ENCODE peak calls at places on chromosomes 12 and 14, in six cellular contexts. T is H1, D is HepG2, C is GM12878, L is GM12892, B is K562. G is an unnamed sample.

GRCh38 chr12:18443768-18444437 is 182.6 kb downstream of the PIK3C2G start:
- DNase-seq in T (no peak), L (no peak), C (no peak), B (no peak), D (no peak), G (no peak)

GRCh38 chr12:6215120-6215807 is 15.1 kb downstream of the CD9 start:
- DNase-seq in B (no peak), D (no peak), C (no peak), T (peak), L (no peak), G (no peak)

GRCh38 chr12:62631531-62632520 is 165.2 kb downstream of the MON2 start:
- DNase-seq in C (no peak), T (peak), L (peak), D (peak), B (no peak), G (peak)

GRCh38 chr12:30570206-30570890 is 125.3 kb downstream of the IPO8 start:
- DNase-seq in L (no peak), T (no peak), B (no peak), C (no peak), D (no peak), G (no peak)

GRCh38 chr12:94263011-94263786 is 114.8 kb downstream of the PLXNC1 start:
- DNase-seq in L (no peak), B (peak), D (no peak), C (peak), T (no peak), G (no peak)

GRCh38 chr12:68233498-68233897 is 7.9 kb upstream of the IL26 start:
- DNase-seq in B (no peak), D (no peak), C (no peak), T (no peak), L (no peak), G (no peak)

GRCh38 chr14:104291123-104292000 is 153.0 kb downstream of the KIF26A start:
- DNase-seq in D (no peak), L (no peak), T (no peak), B (no peak), C (no peak), G (no peak)

GRCh38 chr14:75343914-75344313 is 65.3 kb downstream of the FOS start:
- DNase-seq in C (no peak), B (no peak), T (no peak), L (no peak), D (no peak), G (no peak)

GRCh38 chr14:52844262-52845060 is 53.1 kb upstream of the GNPNAT1 start:
- DNase-seq in T (no peak), B (no peak), C (no peak), L (no peak), D (peak), G (no peak)

GRCh38 chr14:51653096-51653814 is 1.5 kb downstream of the FRMD6 start:
- DNase-seq in L (no peak), B (no peak), C (no peak), D (no peak), T (no peak), G (no peak)

GRCh38 chr12:124618291-124618902 is 51.0 kb upstream of the NCOR2 start:
- DNase-seq in L (no peak), T (no peak), B (no peak), C (no peak), D (no peak), G (no peak)

GRCh38 chr12:53696285-53696654 is 20.4 kb upstream of the ATP5MC2 start:
- DNase-seq in C (peak), L (peak), T (peak), B (peak), D (peak), G (peak)

GRCh38 chr14:20603813-20604212 is 12.6 kb upstream of the RNASE12 start:
- DNase-seq in D (no peak), T (no peak), L (no peak), B (no peak), C (no peak), G (no peak)

GRCh38 chr12:23887055-23887835 is 62.2 kb downstream of the SOX5 start:
- DNase-seq in D (no peak), C (no peak), B (peak), L (no peak), T (no peak), G (no peak)

GRCh38 chr12:42296503-42297109 is 29.3 kb downstream of the ZCRB1 start:
- DNase-seq in D (peak), L (no peak), C (no peak), T (peak), B (peak), G (no peak)

GRCh38 chr14:89625208-89625987 is 208.4 kb upstream of the FOXN3 start:
- DNase-seq in T (no peak), B (no peak), C (no peak), D (no peak), L (no peak), G (no peak)

GRCh38 chr12:122865268-122866231 is 30.3 kb downstream of the HIP1R start:
- DNase-seq in B (peak), L (peak), C (no peak), D (peak), T (no peak), G (no peak)

GRCh38 chr12:38469689-38470088 is 153.1 kb downstream of the ALG10B start:
- DNase-seq in T (no peak), L (no peak), B (no peak), D (no peak), C (no peak), G (no peak)

GRCh38 chr12:96489392-96490056 is at the start of gene CFAP54:
- DNase-seq in T (peak), D (peak), C (peak), B (peak), L (peak), G (peak)

GRCh38 chr14:104171029-104171697 is 32.8 kb downstream of the KIF26A start:
- DNase-seq in C (no peak), T (peak), B (no peak), D (no peak), L (no peak), G (no peak)

GRCh38 chr14:80926706-80927384 is 14.7 kb downstream of the CEP128 start:
- DNase-seq in B (no peak), D (no peak), T (no peak), C (no peak), L (no peak), G (no peak)

GRCh38 chr14:100665518-100666032 is 61.1 kb upstream of the DLK1 start:
- DNase-seq in L (no peak), T (no peak), C (no peak), B (no peak), D (no peak), G (no peak)

GRCh38 chr12:96431067-96431466 is 30.8 kb upstream of the CDK17 start:
- DNase-seq in L (no peak), C (no peak), B (no peak), D (no peak), T (no peak), G (no peak)

GRCh38 chr12:69540606-69541386 is 44.5 kb upstream of the CCT2 start:
- DNase-seq in T (no peak), L (no peak), C (no peak), B (no peak), D (no peak), G (no peak)

GRCh38 chr12:123223241-123223668 is 9.7 kb downstream of the MPHOSPH9 start:
- DNase-seq in B (no peak), C (no peak), D (no peak), T (no peak), L (no peak), G (no peak)

GRCh38 chr12:56271031-56271430 is 4.3 kb downstream of the COQ10A start:
- DNase-seq in L (no peak), D (no peak), B (peak), T (no peak), C (no peak), G (no peak)

GRCh38 chr12:111406474-111407370 is 999 bp downstream of the SH2B3 start:
- DNase-seq in L (no peak), C (no peak), B (peak), T (no peak), D (no peak), G (no peak)

GRCh38 chr12:62732861-62733427 is 202.0 kb downstream of the PPM1H start:
- DNase-seq in T (no peak), D (no peak), C (no peak), B (peak), L (no peak), G (no peak)

GRCh38 chr12:114669501-114670256 is 14.3 kb downstream of the TBX3 start:
- DNase-seq in C (no peak), D (peak), T (peak), B (no peak), L (no peak), G (no peak)

GRCh38 chr14:50529288-50530179 is 2.8 kb downstream of the MAP4K5 start:
- DNase-seq in C (no peak), B (peak), D (no peak), L (no peak), T (no peak), G (no peak)

GRCh38 chr12:45342171-45342570 is 126.3 kb downstream of the ANO6 start:
- DNase-seq in C (no peak), B (no peak), L (no peak), D (no peak), T (no peak), G (no peak)

GRCh38 chr14:38042356-38042755 is 165.3 kb upstream of the SSTR1 start:
- DNase-seq in D (peak), B (no peak), L (no peak), C (no peak), T (no peak), G (no peak)

GRCh38 chr12:17214910-17215309 is 608.9 kb upstream of the LMO3 start:
- DNase-seq in L (no peak), C (no peak), B (no peak), T (no peak), D (no peak), G (no peak)

GRCh38 chr14:93240678-93241000 is 33.6 kb downstream of the UBR7 start:
- DNase-seq in L (no peak), C (no peak), B (no peak), T (no peak), D (no peak), G (no peak)

GRCh38 chr14:47863441-47863840 is 188.0 kb upstream of the MDGA2 start:
- DNase-seq in C (no peak), B (no peak), T (no peak), L (no peak), D (no peak), G (no peak)

GRCh38 chr12:46224401-46224800 is 44.4 kb downstream of the SLC38A1 start:
- DNase-seq in D (no peak), C (no peak), B (no peak), T (no peak), L (no peak), G (no peak)

GRCh38 chr12:100266802-100267602 is at the start of the genes DEPDC4 and SCYL2:
- DNase-seq in T (peak), B (peak), D (peak), L (peak), C (peak), G (peak)
- TF ChIP-seq POLR2A in T (no peak), B (peak), D (peak), L (peak), C (peak), G (peak)

DNA sequence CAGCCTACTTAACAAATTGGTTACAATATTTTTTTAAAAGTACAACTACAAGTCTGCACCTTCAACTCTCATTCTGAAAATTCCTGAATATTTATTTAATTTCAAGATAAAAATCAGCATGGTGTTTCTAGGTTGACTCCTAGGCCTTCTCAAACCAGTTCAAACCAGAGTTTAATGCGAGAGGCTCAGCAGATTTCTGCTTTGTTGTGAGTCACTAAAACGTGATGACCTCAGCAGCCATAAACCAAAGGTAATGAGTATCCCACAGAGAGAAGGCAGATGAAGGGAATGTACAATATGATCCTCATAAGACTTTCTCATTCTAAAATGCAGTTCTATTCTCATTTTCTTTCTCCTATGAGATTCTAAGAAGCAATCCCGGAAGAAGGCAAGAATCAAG is 1.5 kb downstream of the PRDM4 start:
- DNase-seq in D (peak), B (peak), T (no peak), L (no peak), C (no peak), G (no peak)
- TF ChIP-seq TAF1 in D (no peak), B (no peak), T (no peak), L (no peak), C (no peak), G (no peak)

DNA sequence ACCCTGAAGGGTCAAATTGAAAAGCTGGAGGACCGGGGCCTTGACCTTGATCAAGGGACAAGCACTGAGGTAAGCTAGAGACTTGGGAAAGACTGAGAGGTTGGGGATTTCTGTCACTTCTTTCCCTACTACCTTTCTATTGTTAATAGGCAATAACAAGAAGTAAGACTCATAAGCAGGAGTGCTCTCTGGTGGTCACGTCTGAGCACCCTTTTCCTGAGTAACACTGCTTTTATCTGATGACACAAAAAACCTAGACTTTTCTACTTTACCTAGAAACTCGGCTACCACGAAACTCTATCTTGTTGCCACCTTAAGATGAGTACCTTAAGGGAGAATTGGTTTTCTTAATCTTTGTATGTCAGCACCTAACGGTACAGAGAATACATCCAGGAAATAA is 35.5 kb upstream of the PPFIBP1 start:
- DNase-seq in C (no peak), D (no peak), L (no peak), T (no peak), B (no peak), G (no peak)
- TF ChIP-seq POLR2AphosphoS5 in C (no peak), D (no peak), L (no peak), T (no peak), B (no peak), G (no peak)

DNA sequence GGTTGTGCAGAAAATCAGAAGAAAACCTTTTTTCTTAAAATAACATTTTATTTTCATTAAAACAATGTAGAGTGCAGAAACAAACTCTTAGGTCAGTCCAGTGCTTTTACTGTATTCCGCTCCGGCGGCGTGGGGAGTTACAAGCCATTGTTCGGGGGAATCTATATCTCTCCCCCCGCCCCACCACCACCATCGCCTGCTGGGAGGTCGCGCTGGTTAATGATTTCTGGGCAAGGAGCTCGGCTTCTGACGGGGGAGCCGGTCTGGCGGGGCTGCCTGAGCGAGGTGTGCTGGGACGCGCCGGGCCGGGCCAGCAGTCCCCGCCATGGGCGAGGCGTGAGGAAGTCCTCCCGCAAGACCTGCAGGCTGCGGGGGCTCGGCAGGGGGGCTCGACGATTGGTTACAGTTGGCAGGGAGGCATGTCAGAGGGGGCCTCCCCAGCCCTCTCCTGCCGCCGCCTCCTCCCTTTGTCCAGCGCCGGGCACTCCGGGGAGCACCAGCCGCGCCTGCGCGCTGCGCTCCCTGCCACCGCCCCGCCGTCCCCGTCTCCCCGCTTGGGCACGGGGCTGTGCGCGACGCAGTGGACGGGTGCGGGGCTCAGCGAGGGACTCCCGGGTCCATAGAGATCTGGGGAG is 1.0 kb upstream of the DUSP6 start:
- DNase-seq in B (no peak), L (peak), T (peak), C (no peak), D (peak), G (peak)
- TF ChIP-seq POLR2A in B (no peak), L (no peak), T (no peak), C (no peak), D (peak), G (no peak)